ENCODE peak calls at places on chromosomes 16 and 17, in ten cellular contexts. R is SW480; V is NCI-H1694; K is CD8-positive, alpha-beta memory T cell; E is ascending aorta; D is retina; S is fibroblast of mammary gland; H is vagina; L is A549; N is body of pancreas. M is an unnamed sample.

GRCh38 chr17:11795906-11796305 is 197.6 kb downstream of the DNAH9 start:
- DNase-seq in N (no peak), R (no peak), H (no peak), K (no peak), L (no peak), V (no peak), S (no peak), D (no peak), E (no peak), M (no peak)

GRCh38 chr16:73214825-73215481 is 167.0 kb upstream of the ZFHX3 start:
- DNase-seq in V (peak; percentile 25), H (no peak), R (no peak), E (peak; percentile 75), S (peak; percentile 98), D (no peak), K (no peak), L (no peak), N (no peak), M (no peak)

GRCh38 chr17:1375615-1376014 is 24.4 kb downstream of the YWHAE start:
- DNase-seq in L (no peak), D (no peak), H (no peak), N (no peak), E (no peak), V (no peak), K (no peak), S (no peak), R (no peak), M (no peak)

GRCh38 chr16:88938119-88938932 is 38.7 kb downstream of the CBFA2T3 start:
- DNase-seq in N (no peak), L (no peak), K (no peak), S (no peak), E (no peak), R (no peak), D (no peak), V (no peak), H (no peak), M (no peak)

GRCh38 chr16:66360624-66361324 is 5.7 kb upstream of the CDH5 start:
- DNase-seq in H (no peak), R (no peak), L (no peak), V (no peak), S (no peak), E (no peak), N (no peak), K (no peak), D (no peak), M (no peak)

GRCh38 chr17:56918916-56919315 is 5.1 kb upstream of the TRIM25 start:
- DNase-seq in K (no peak), N (no peak), S (peak; percentile 74), D (no peak), L (no peak), V (no peak), R (no peak), H (no peak), E (no peak), M (no peak)

GRCh38 chr16:3121843-3122467 is 9.6 kb downstream of the ZNF205 start:
- DNase-seq in D (no peak), N (no peak), S (no peak), L (no peak), V (peak; percentile 49), E (no peak), K (no peak), H (no peak), R (no peak), M (no peak)

GRCh38 chr16:5323284-5323683 is 225.7 kb upstream of the EEF2KMT start:
- DNase-seq in L (no peak), D (no peak), H (no peak), R (no peak), N (no peak), V (no peak), K (no peak), S (peak; percentile 6), E (no peak), M (no peak)

GRCh38 chr17:29586676-29587469 is 2.6 kb downstream of the GIT1 start:
- DNase-seq in D (no peak), R (no peak), N (no peak), K (no peak), H (no peak), E (no peak), L (no peak), S (no peak), V (no peak), M (no peak)

GRCh38 chr16:74107795-74108610 is 188.6 kb upstream of the PSMD7 start:
- DNase-seq in N (peak; percentile 77), R (peak; percentile 53), V (no peak), K (no peak), L (peak; percentile 42), S (peak; percentile 33), E (no peak), D (no peak), H (no peak), M (peak; percentile 61)

GRCh38 chr17:70552230-70552981 is 383.1 kb downstream of the KCNJ2 start:
- DNase-seq in S (peak; percentile 55), N (no peak), K (no peak), H (no peak), V (peak; percentile 59), D (peak; percentile 69), R (peak; percentile 51), L (peak; percentile 26), E (no peak), M (peak; percentile 15)

GRCh38 chr16:52825882-52826281 is 226.8 kb downstream of the CHD9NB start:
- DNase-seq in D (peak; percentile 6), N (no peak), K (no peak), S (no peak), V (peak; percentile 66), L (no peak), E (no peak), H (no peak), R (no peak), M (no peak)

GRCh38 chr17:83191388-83192160 is 112.2 kb downstream of the METRNL start:
- DNase-seq in D (no peak), V (no peak), L (no peak), H (peak; percentile 83), N (peak; percentile 4), S (no peak), E (peak; percentile 63), K (no peak), R (no peak), M (no peak)

GRCh38 chr16:85400305-85401205 is 212.6 kb upstream of the GSE1 start:
- DNase-seq in L (no peak), H (no peak), E (no peak), D (peak; percentile 8), V (no peak), R (no peak), S (no peak), N (peak; percentile 5), K (no peak), M (no peak)

GRCh38 chr16:51577621-51578303 is 426.7 kb upstream of the SALL1 start:
- DNase-seq in H (no peak), N (no peak), S (peak; percentile 48), R (peak; percentile 97), V (no peak), E (no peak), K (no peak), D (no peak), L (no peak), M (no peak)

GRCh38 chr16:67391424-67392300 is 1.6 kb downstream of the TPPP3 start:
- DNase-seq in K (no peak), S (no peak), V (no peak), N (peak; percentile 20), E (peak; percentile 62), H (no peak), R (no peak), D (peak; percentile 49), L (no peak), M (no peak)

GRCh38 chr16:27935076-27935475 is 128.4 kb downstream of the GSG1L start:
- DNase-seq in R (no peak), L (no peak), N (no peak), S (no peak), D (no peak), V (no peak), K (no peak), E (no peak), H (no peak), M (no peak)

GRCh38 chr17:9332164-9332527 is 243.5 kb downstream of the STX8 start:
- DNase-seq in H (no peak), K (no peak), L (no peak), V (no peak), E (no peak), D (no peak), R (no peak), N (no peak), S (peak; percentile 21), M (no peak)

GRCh38 chr16:89860747-89861304 is 12.6 kb upstream of the TCF25 start:
- DNase-seq in E (no peak), S (peak; percentile 28), N (peak; percentile 72), K (peak; percentile 74), H (no peak), V (no peak), L (peak; percentile 91), D (peak; percentile 77), R (peak; percentile 52), M (peak; percentile 52)

GRCh38 chr16:67537636-67538591 is 9.3 kb downstream of the RIPOR1 start:
- DNase-seq in E (no peak), S (no peak), D (peak; percentile 67), K (peak; percentile 66), N (peak; percentile 49), R (no peak), V (no peak), L (no peak), H (peak; percentile 87), M (no peak)

GRCh38 chr16:56871172-56871593 is 6.2 kb downstream of the SLC12A3 start:
- DNase-seq in D (no peak), S (peak; percentile 34), K (no peak), L (no peak), R (peak; percentile 51), N (no peak), H (no peak), E (no peak), V (no peak), M (peak; percentile 31)

GRCh38 chr16:19177111-19177747 is 9.2 kb downstream of the SYT17 start:
- DNase-seq in L (no peak), S (no peak), H (no peak), R (no peak), K (no peak), D (no peak), N (no peak), V (no peak), E (no peak), M (peak; percentile 47)

GRCh38 chr17:47949197-47949759 is 7.9 kb downstream of the PNPO start:
- DNase-seq in V (peak; percentile 53), K (peak; percentile 70), E (peak; percentile 90), H (no peak), R (peak; percentile 75), S (peak; percentile 76), L (peak; percentile 80), D (peak; percentile 87), N (peak; percentile 97), M (peak; percentile 80)

GRCh38 chr17:43713494-43714162 is 45.0 kb downstream of the SOST start:
- DNase-seq in R (no peak), K (no peak), E (no peak), H (no peak), L (peak; percentile 76), V (no peak), S (no peak), D (peak; percentile 81), N (peak; percentile 19), M (no peak)

GRCh38 chr16:67215690-67216089 is 11.2 kb upstream of the TMEM208 start:
- DNase-seq in N (no peak), V (no peak), H (no peak), E (no peak), R (no peak), L (no peak), D (no peak), K (no peak), S (no peak), M (no peak)

GRCh38 chr17:66737524-66737923 is 97.4 kb upstream of the CACNG5 start:
- DNase-seq in R (no peak), L (no peak), E (no peak), K (no peak), H (no peak), N (no peak), S (peak; percentile 56), V (no peak), D (peak; percentile 75), M (no peak)

GRCh38 chr16:85594621-85595298 is 18.4 kb upstream of the GSE1 start:
- DNase-seq in N (no peak), S (no peak), D (no peak), H (no peak), K (no peak), E (no peak), L (no peak), V (no peak), R (peak; percentile 65), M (no peak)

GRCh38 chr16:76612497-76612896 is 335.3 kb downstream of the CNTNAP4 start:
- DNase-seq in N (no peak), K (no peak), R (no peak), V (no peak), D (no peak), L (no peak), E (no peak), H (no peak), S (no peak), M (no peak)

M was measured in HepG2.